ENCODE peak calls at places on chromosome 19, in five cellular contexts. One of them, this sample, is unnamed.

GRCh38 chr19:31578326-31578725 is 229.1 kb upstream of the TSHZ3 start:
- DNase-seq in tibial nerve: no peak
- DNase-seq in HCT116: no peak
- DNase-seq in ACHN: no peak
- DNase-seq in T-helper 2 cell: no peak
- DNase-seq in this sample: no peak

GRCh38 chr19:2962018-2962670 is 15.2 kb upstream of the TLE6 start:
- DNase-seq in tibial nerve: no peak
- DNase-seq in ACHN: peak
- DNase-seq in T-helper 2 cell: peak
- DNase-seq in HCT116: peak
- DNase-seq in this sample: no peak

GRCh38 chr19:38267780-38268430 is 3.5 kb downstream of the SPINT2 start:
- DNase-seq in HCT116: no peak
- DNase-seq in ACHN: peak
- DNase-seq in T-helper 2 cell: no peak
- DNase-seq in tibial nerve: no peak
- DNase-seq in this sample: no peak

GRCh38 chr19:36125557-36125956 is 10.3 kb downstream of the TBCB start:
- DNase-seq in T-helper 2 cell: no peak
- DNase-seq in HCT116: no peak
- DNase-seq in tibial nerve: no peak
- DNase-seq in ACHN: no peak
- DNase-seq in this sample: no peak

GRCh38 chr19:18868380-18869230 is 27.4 kb downstream of the CERS1 start:
- DNase-seq in HCT116: no peak
- DNase-seq in ACHN: no peak
- DNase-seq in T-helper 2 cell: no peak
- DNase-seq in tibial nerve: no peak
- DNase-seq in this sample: no peak

GRCh38 chr19:35404879-35405622 is 34.2 kb downstream of the GPR42 start:
- DNase-seq in T-helper 2 cell: peak
- DNase-seq in ACHN: peak
- DNase-seq in HCT116: no peak
- DNase-seq in tibial nerve: no peak
- DNase-seq in this sample: peak

GRCh38 chr19:48510421-48511268 is 990 bp downstream of the LMTK3 start:
- DNase-seq in tibial nerve: peak
- DNase-seq in T-helper 2 cell: peak
- DNase-seq in ACHN: peak
- DNase-seq in HCT116: no peak
- DNase-seq in this sample: no peak

GRCh38 chr19:6103217-6103644 is 7.1 kb downstream of the RFX2 start:
- DNase-seq in HCT116: no peak
- DNase-seq in tibial nerve: peak
- DNase-seq in ACHN: no peak
- DNase-seq in T-helper 2 cell: no peak
- DNase-seq in this sample: peak

GRCh38 chr19:30167206-30167903 is 204.8 kb upstream of the ZNF536 start:
- DNase-seq in tibial nerve: no peak
- DNase-seq in ACHN: no peak
- DNase-seq in T-helper 2 cell: no peak
- DNase-seq in HCT116: no peak
- DNase-seq in this sample: no peak

GRCh38 chr19:35483089-35483488 is 7.2 kb downstream of the KRTDAP start:
- DNase-seq in ACHN: no peak
- DNase-seq in HCT116: no peak
- DNase-seq in tibial nerve: no peak
- DNase-seq in T-helper 2 cell: no peak
- DNase-seq in this sample: no peak

GRCh38 chr19:50402544-50403301 is 16.0 kb upstream of the SPIB start:
- DNase-seq in ACHN: no peak
- DNase-seq in HCT116: no peak
- DNase-seq in tibial nerve: no peak
- DNase-seq in T-helper 2 cell: no peak
- DNase-seq in this sample: no peak

GRCh38 chr19:54462713-54463530 is 656 bp downstream of the LENG9 start:
- DNase-seq in ACHN: no peak
- DNase-seq in tibial nerve: peak
- DNase-seq in HCT116: no peak
- DNase-seq in T-helper 2 cell: peak
- DNase-seq in this sample: no peak

GRCh38 chr19:4974855-4975469 is 6.0 kb downstream of the KDM4B start:
- DNase-seq in tibial nerve: no peak
- DNase-seq in HCT116: no peak
- DNase-seq in T-helper 2 cell: no peak
- DNase-seq in ACHN: no peak
- DNase-seq in this sample: no peak

GRCh38 chr19:18280247-18281081 is 958 bp downstream of the JUND start:
- DNase-seq in HCT116: no peak
- DNase-seq in ACHN: peak
- DNase-seq in tibial nerve: peak
- DNase-seq in T-helper 2 cell: peak
- DNase-seq in this sample: peak

GRCh38 chr19:1650627-1651009 is 1.8 kb downstream of the TCF3 start:
- DNase-seq in T-helper 2 cell: peak
- DNase-seq in tibial nerve: no peak
- DNase-seq in HCT116: no peak
- DNase-seq in ACHN: no peak
- DNase-seq in this sample: no peak

GRCh38 chr19:53131085-53131484 is 1.6 kb downstream of the ZNF415 start:
- DNase-seq in tibial nerve: no peak
- DNase-seq in ACHN: no peak
- DNase-seq in T-helper 2 cell: no peak
- DNase-seq in HCT116: no peak
- DNase-seq in this sample: no peak

GRCh38 chr19:29622191-29623070 is 16.3 kb downstream of the POP4 start:
- DNase-seq in HCT116: no peak
- DNase-seq in ACHN: no peak
- DNase-seq in tibial nerve: no peak
- DNase-seq in T-helper 2 cell: peak
- DNase-seq in this sample: no peak

GRCh38 chr19:2261438-2262172 is 5.4 kb upstream of the JSRP1 start:
- DNase-seq in T-helper 2 cell: peak
- DNase-seq in ACHN: peak
- DNase-seq in HCT116: peak
- DNase-seq in tibial nerve: no peak
- DNase-seq in this sample: no peak

GRCh38 chr19:3269972-3270667 is 45.7 kb downstream of the CELF5 start:
- DNase-seq in T-helper 2 cell: no peak
- DNase-seq in ACHN: no peak
- DNase-seq in tibial nerve: no peak
- DNase-seq in HCT116: no peak
- DNase-seq in this sample: no peak

GRCh38 chr19:374183-374885 is 29.7 kb upstream of the MIER2 start:
- DNase-seq in T-helper 2 cell: no peak
- DNase-seq in HCT116: no peak
- DNase-seq in ACHN: no peak
- DNase-seq in tibial nerve: no peak
- DNase-seq in this sample: no peak

GRCh38 chr19:4814625-4815425 is 16.7 kb downstream of the TICAM1 start:
- DNase-seq in HCT116: no peak
- DNase-seq in tibial nerve: no peak
- DNase-seq in T-helper 2 cell: no peak
- DNase-seq in ACHN: peak
- DNase-seq in this sample: no peak

GRCh38 chr19:2461751-2462634 is 5.2 kb upstream of the LMNB2 start:
- DNase-seq in ACHN: peak
- DNase-seq in T-helper 2 cell: peak
- DNase-seq in HCT116: peak
- DNase-seq in tibial nerve: no peak
- DNase-seq in this sample: peak

GRCh38 chr19:11261902-11262839 is at the start of gene DOCK6:
- DNase-seq in ACHN: peak
- DNase-seq in T-helper 2 cell: no peak
- DNase-seq in tibial nerve: no peak
- DNase-seq in HCT116: no peak
- DNase-seq in this sample: no peak

GRCh38 chr19:50870417-50871089 is 2.7 kb upstream of the KLK2 start:
- DNase-seq in HCT116: no peak
- DNase-seq in T-helper 2 cell: peak
- DNase-seq in ACHN: no peak
- DNase-seq in tibial nerve: no peak
- DNase-seq in this sample: no peak

GRCh38 chr19:13029893-13030292 is 34.6 kb downstream of the NFIX start:
- DNase-seq in T-helper 2 cell: peak
- DNase-seq in ACHN: peak
- DNase-seq in tibial nerve: no peak
- DNase-seq in HCT116: no peak
- DNase-seq in this sample: no peak

GRCh38 chr19:50897612-50898011 is 13.6 kb downstream of the KLK4 start:
- DNase-seq in HCT116: no peak
- DNase-seq in T-helper 2 cell: no peak
- DNase-seq in tibial nerve: no peak
- DNase-seq in ACHN: no peak
- DNase-seq in this sample: no peak

GRCh38 chr19:20423381-20424207 is 142.0 kb downstream of the ZNF737 start:
- DNase-seq in T-helper 2 cell: peak
- DNase-seq in ACHN: no peak
- DNase-seq in HCT116: no peak
- DNase-seq in tibial nerve: peak
- DNase-seq in this sample: no peak

GRCh38 chr19:1172353-1173159 is 1.5 kb downstream of the SBNO2 start:
- DNase-seq in tibial nerve: no peak
- DNase-seq in ACHN: peak
- DNase-seq in T-helper 2 cell: no peak
- DNase-seq in HCT116: no peak
- DNase-seq in this sample: no peak

GRCh38 chr19:44737238-44738160 is 11.0 kb upstream of the BCL3 start:
- DNase-seq in T-helper 2 cell: no peak
- DNase-seq in HCT116: no peak
- DNase-seq in ACHN: no peak
- DNase-seq in tibial nerve: no peak
- DNase-seq in this sample: no peak

GRCh38 chr19:50203281-50204080 is at the start of gene MYH14:
- DNase-seq in tibial nerve: peak
- DNase-seq in T-helper 2 cell: no peak
- DNase-seq in HCT116: peak
- DNase-seq in ACHN: no peak
- DNase-seq in this sample: no peak

This sample was measured in H54.